ENCODE peak calls at places on chromosomes 2 and 18, in four cellular contexts. E is colonic mucosa, X is GM23248, A is ovary. G is an unnamed sample. For H3K4me1, the result is how much of the 10 kb centered on the place peaks cover.

GRCh38 chr18:48551100-48551499 is 12.3 kb downstream of the CTIF start:
- DNase-seq in A (no peak), X (no peak), E (no peak), G (no peak)

GRCh38 chr2:191566347-191566746 is 111.6 kb upstream of the NABP1 start:
- DNase-seq in E (peak), A (no peak), X (peak), G (peak)

GRCh38 chr18:56459451-56459777 is 179.0 kb downstream of the TXNL1 start:
- DNase-seq in E (no peak), A (no peak), X (no peak), G (no peak)

GRCh38 chr2:17517481-17518211 is 594 bp downstream of the RAD51AP2 start:
- DNase-seq in A (no peak), E (no peak), X (peak), G (no peak)

GRCh38 chr2:48454504-48454903 is 75.5 kb upstream of the STON1 start:
- DNase-seq in A (no peak), X (peak), E (no peak), G (no peak)

GRCh38 chr2:218615868-218616315 is 8.2 kb downstream of the PLCD4 start:
- DNase-seq in X (peak), A (no peak), E (peak), G (no peak)

GRCh38 chr2:129934044-129934822 is 45.2 kb upstream of the RAB6C start:
- DNase-seq in A (no peak), X (peak), E (no peak), G (no peak)

GRCh38 chr2:62140785-62141740 is 54.9 kb upstream of the B3GNT2 start:
- DNase-seq in A (no peak), X (no peak), E (no peak), G (no peak)

GRCh38 chr2:96867756-96868554 is 1.9 kb downstream of the SEMA4C start:
- DNase-seq in E (no peak), X (peak), A (no peak), G (no peak)

GRCh38 chr2:189348369-189348768 is 92.9 kb upstream of the WDR75 start:
- DNase-seq in E (no peak), X (no peak), A (no peak), G (no peak)

GRCh38 chr2:215870088-215870490 is 143.3 kb downstream of the MREG start:
- DNase-seq in A (no peak), E (peak), X (peak), G (no peak)

GRCh38 chr18:49544362-49544761 is 17.5 kb upstream of the LIPG start:
- DNase-seq in X (no peak), E (no peak), A (no peak), G (no peak)

GRCh38 chr2:74006424-74006823 is 21.7 kb downstream of the TET3 start:
- DNase-seq in X (no peak), A (peak), E (no peak), G (no peak)
- H3K4me1 ChIP-seq in X (under half), A (under half), E (under half), G (under half)

GRCh38 chr18:57908092-57908491 is 105.0 kb upstream of the ATP8B1 start:
- DNase-seq in X (no peak), A (no peak), E (no peak), G (no peak)

GRCh38 chr18:57910817-57911216 is 107.7 kb upstream of the ATP8B1 start:
- DNase-seq in E (peak), A (no peak), X (no peak), G (no peak)

GRCh38 chr18:57906852-57907251 is 103.7 kb upstream of the ATP8B1 start:
- DNase-seq in X (no peak), E (no peak), A (no peak), G (no peak)

GRCh38 chr18:57909620-57910019 is 106.5 kb upstream of the ATP8B1 start:
- DNase-seq in E (no peak), A (no peak), X (peak), G (no peak)

DNA sequence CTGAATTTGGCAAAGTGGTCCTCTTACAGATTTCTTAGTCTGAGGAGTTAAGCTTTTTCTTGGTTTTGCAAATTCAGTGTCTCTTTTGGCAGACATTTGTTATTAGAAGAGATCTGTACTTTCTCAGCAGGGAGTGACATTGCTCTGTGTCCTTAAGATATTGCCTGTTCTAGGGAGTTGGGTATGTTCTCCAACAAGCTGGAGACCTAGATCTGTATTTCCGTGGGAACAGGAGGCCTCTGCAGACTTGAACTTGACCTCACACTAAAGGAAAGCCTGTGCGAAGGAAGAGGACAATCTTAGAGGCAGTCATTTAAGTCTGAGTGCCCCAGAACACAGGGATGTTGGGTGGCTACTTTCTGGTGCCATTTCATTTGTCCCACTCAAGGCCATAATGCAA is 107.0 kb upstream of the ATP8B1 start:
- DNase-seq in X (no peak), A (no peak), E (no peak), G (no peak)
- H3K4me1 ChIP-seq in X (under half), A (under half), E (under half), G (under half)

GRCh38 chr18:26549103-26549485 is 741 bp upstream of the KCTD1 start:
- DNase-seq in A (peak), E (peak), X (peak), G (no peak)
- H3K4me1 ChIP-seq in A (under half), E (under half), X (under half), G (under half)

GRCh38 chr2:239380831-239381708 is 19.8 kb downstream of the HDAC4 start:
- DNase-seq in E (no peak), A (peak), X (no peak), G (no peak)
- H3K4me1 ChIP-seq in E (under half), A (under half), X (under half), G (under half)

GRCh38 chr2:233242231-233242917 is 9.1 kb upstream of the ATG16L1 start:
- DNase-seq in A (no peak), X (no peak), E (no peak), G (no peak)
- H3K4me1 ChIP-seq in A (under half), X (under half), E (under half), G (under half)

DNA sequence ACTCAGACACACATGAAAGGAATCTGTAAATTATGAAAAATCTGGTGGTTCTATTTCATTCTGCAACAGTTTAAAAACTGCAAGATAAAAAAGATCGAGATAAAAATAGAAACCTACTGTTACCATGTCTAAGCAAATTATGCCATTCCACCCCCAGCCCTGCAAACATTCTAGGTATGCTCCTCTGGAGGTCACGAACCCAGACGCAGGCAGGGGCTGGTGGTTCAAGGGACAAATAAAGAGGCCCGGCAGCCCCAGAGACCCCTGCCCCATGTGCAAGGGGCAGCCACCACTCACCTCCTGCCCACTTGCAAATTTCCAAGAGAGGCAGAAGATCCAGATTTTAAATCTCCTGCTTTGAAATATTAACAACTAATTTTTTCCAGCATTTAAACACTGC is 210.5 kb downstream of the ANAPC1 start:
- DNase-seq in A (no peak), X (no peak), E (no peak), G (no peak)
- H3K4me1 ChIP-seq in A (under half), X (under half), E (under half), G (under half)

GRCh38 chr18:10064267-10064666 is 150.5 kb downstream of the VAPA start:
- DNase-seq in A (no peak), X (no peak), E (no peak), G (no peak)
- H3K4me1 ChIP-seq in A (under half), X (under half), E (under half), G (under half)

DNA sequence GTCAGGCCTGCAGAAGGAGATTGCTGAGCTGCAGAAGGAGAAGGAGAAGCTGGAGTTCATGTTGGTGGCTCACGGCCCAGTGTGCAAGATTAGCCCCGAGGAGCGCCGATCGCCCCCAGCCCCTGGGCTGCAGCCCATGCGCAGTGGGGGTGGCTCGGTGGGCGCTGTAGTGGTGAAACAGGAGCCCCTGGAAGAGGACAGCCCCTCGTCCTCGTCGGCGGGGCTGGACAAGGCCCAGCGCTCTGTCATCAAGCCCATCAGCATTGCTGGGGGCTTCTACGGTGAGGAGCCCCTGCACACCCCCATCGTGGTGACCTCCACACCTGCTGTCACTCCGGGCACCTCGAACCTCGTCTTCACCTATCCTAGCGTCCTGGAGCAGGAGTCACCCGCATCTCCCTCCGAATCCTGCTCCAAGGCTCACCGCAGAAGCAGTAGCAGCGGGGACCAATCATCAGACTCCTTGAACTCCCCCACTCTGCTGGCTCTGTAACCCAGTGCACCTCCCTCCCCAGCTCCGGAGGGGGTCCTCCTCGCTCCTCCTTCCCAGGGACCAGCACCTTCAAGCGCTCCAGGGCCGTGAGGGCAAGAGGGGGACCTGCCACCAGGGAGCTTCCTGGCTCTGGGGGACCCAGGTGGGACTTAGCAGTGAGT is 19.4 kb downstream of the FOSL2 start:
- DNase-seq in E (no peak), A (peak), X (no peak), G (no peak)
- H3K4me1 ChIP-seq in E (under half), A (under half), X (under half), G (under half)

G was measured in pancreas.